ENCODE peak calls at places on chromosomes 2 and 18, in eight cellular contexts. Q is HepG2, D is endothelial cell of umbilical vein, K is uterus, A is IMR-90, N is upper lobe of left lung, V is ovary, P is A549. L is an unnamed sample.

GRCh38 chr2:179805001-179805400 is 56.4 kb downstream of the ZNF385B start:
- DNase-seq in Q (no peak), D (no peak), K (no peak), A (no peak), N (no peak), V (no peak), P (no peak), L (no peak)

GRCh38 chr18:46915800-46916550 is 1.3 kb downstream of the PIAS2 start:
- DNase-seq in Q (no peak), D (no peak), K (no peak), A (peak), N (no peak), V (no peak), P (no peak), L (no peak)

GRCh38 chr2:20444113-20444992 is 2.5 kb upstream of the RHOB start:
- DNase-seq in Q (no peak), D (peak), K (peak), A (no peak), N (peak), V (no peak), P (peak), L (peak)

GRCh38 chr2:237327191-237327590 is 86.8 kb downstream of the COL6A3 start:
- DNase-seq in Q (no peak), D (no peak), K (no peak), A (no peak), N (no peak), V (no peak), P (no peak), L (no peak)

GRCh38 chr18:63879684-63880083 is 7.8 kb upstream of the SERPINB2 start:
- DNase-seq in Q (no peak), D (peak), K (no peak), A (peak), N (no peak), V (no peak), P (no peak), L (no peak)

GRCh38 chr18:30376515-30376914 is 666.0 kb downstream of the DSC3 start:
- DNase-seq in Q (peak), D (no peak), K (no peak), A (no peak), N (no peak), V (no peak), P (peak), L (no peak)

GRCh38 chr2:63078852-63079606 is 28.4 kb downstream of the OTX1 start:
- DNase-seq in Q (peak), D (peak), K (no peak), A (no peak), N (no peak), V (no peak), P (peak), L (no peak)

GRCh38 chr18:48868468-48869466 is 82.0 kb downstream of the SMAD7 start:
- DNase-seq in Q (peak), D (no peak), K (no peak), A (peak), N (peak), V (no peak), P (peak), L (no peak)

GRCh38 chr2:10329880-10330699 is 27.4 kb downstream of the HPCAL1 start:
- DNase-seq in Q (peak), D (peak), K (no peak), A (peak), N (no peak), V (no peak), P (peak), L (no peak)

GRCh38 chr2:46014911-46015654 is 282.1 kb upstream of the EPAS1 start:
- DNase-seq in Q (no peak), D (peak), K (no peak), A (no peak), N (no peak), V (no peak), P (no peak), L (no peak)

GRCh38 chr18:42404151-42404550 is 449.1 kb downstream of the PIK3C3 start:
- DNase-seq in Q (no peak), D (no peak), K (no peak), A (no peak), N (no peak), V (no peak), P (no peak), L (no peak)

GRCh38 chr18:42412896-42413295 is 457.9 kb downstream of the PIK3C3 start:
- DNase-seq in Q (peak), D (no peak), K (no peak), A (no peak), N (no peak), V (no peak), P (peak), L (no peak)

GRCh38 chr18:42412281-42412680 is 457.2 kb downstream of the PIK3C3 start:
- DNase-seq in Q (no peak), D (no peak), K (no peak), A (no peak), N (no peak), V (no peak), P (no peak), L (no peak)

GRCh38 chr18:42413870-42414269 is 458.8 kb downstream of the PIK3C3 start:
- DNase-seq in Q (no peak), D (no peak), K (no peak), A (no peak), N (no peak), V (no peak), P (peak), L (no peak)

DNA sequence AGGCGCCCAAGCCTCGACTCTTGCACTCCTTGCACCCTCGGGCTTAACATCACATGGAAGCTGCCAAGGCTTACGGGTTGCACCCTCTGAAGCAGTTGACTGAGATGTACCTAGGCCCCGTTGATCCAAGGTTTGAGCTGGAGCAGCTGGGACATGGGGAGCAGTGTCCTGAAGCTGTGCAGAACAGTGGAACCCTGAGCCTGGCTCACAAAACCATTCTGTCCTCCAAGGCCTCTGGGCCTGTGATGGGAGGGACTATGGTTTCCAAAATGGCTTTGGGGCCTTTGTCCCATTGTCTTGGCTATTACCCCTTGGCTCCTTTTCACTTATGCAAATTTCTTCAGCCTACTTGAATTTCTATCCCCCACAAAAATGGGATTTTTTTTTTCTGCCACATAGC is 454.0 kb downstream of the PIK3C3 start:
- DNase-seq in Q (no peak), D (no peak), K (no peak), A (no peak), N (no peak), V (no peak), P (no peak), L (no peak)
- H3K4me3 ChIP-seq in Q (no peak), D (no peak), K (no peak), A (no peak), N (no peak), V (no peak), P (no peak), L (no peak)

DNA sequence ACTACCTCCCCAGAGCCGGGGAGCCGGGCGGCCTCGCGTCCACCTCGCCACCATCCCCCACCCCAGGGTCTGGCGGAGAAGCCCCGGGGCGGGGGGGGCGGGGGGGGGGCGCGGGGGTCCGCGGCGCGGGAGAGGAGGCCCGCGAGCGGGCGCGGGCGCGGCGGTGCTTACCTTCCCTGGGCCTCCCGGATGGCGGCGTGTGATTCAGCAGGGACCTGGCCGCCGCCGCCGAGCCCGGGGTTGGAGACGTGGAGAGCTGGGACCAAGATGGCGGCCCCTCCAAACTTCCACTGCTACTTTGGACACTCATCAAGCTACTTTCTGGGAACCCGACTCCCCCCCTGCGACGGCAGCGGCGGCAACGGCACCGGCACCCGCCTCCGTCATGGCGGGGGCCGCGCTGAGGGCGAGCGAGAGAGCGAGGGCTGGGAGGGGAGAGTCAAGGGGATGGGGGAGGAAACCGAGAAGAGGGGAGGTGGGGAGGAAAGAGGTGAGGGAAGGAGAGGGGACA is 519 bp downstream of the TLK1 start:
- DNase-seq in Q (peak), D (peak), K (peak), A (peak), N (peak), V (peak), P (peak), L (peak)
- TF ChIP-seq POLR2A in Q (no peak), D (no peak), K (no peak), A (no peak), N (no peak), V (no peak), P (no peak), L (no peak)

GRCh38 chr18:32380559-32380958 is 90.1 kb downstream of the GAREM1 start:
- DNase-seq in Q (no peak), D (no peak), K (no peak), A (no peak), N (no peak), V (no peak), P (no peak), L (no peak)
- TF ChIP-seq CTCF in Q (no peak), D (no peak), K (no peak), A (no peak), N (no peak), V (no peak), P (no peak), L (no peak)

GRCh38 chr2:28397043-28397381 is 4.4 kb downstream of the FOSL2 start:
- DNase-seq in Q (no peak), D (no peak), K (no peak), A (no peak), N (no peak), V (no peak), P (no peak), L (no peak)

GRCh38 chr2:28394331-28394877 is 1.7 kb downstream of the FOSL2 start:
- DNase-seq in Q (no peak), D (peak), K (peak), A (peak), N (peak), V (peak), P (peak), L (no peak)

GRCh38 chr2:28393115-28393836 is 618 bp downstream of the FOSL2 start:
- DNase-seq in Q (no peak), D (peak), K (peak), A (peak), N (peak), V (peak), P (peak), L (peak)

GRCh38 chr2:28394997-28395333 is 2.3 kb downstream of the FOSL2 start:
- DNase-seq in Q (no peak), D (no peak), K (no peak), A (no peak), N (no peak), V (no peak), P (no peak), L (no peak)

GRCh38 chr2:28395334-28396061 is 2.8 kb downstream of the FOSL2 start:
- DNase-seq in Q (no peak), D (peak), K (peak), A (peak), N (peak), V (peak), P (peak), L (peak)
- H3K4me3 ChIP-seq in Q (peak), D (peak), K (peak), A (peak), N (peak), V (peak), P (peak), L (peak)

GRCh38 chr2:135531231-135532197 is at the start of gene R3HDM1:
- DNase-seq in Q (peak), D (peak), K (peak), A (peak), N (peak), V (peak), P (peak), L (peak)
- TF ChIP-seq POLR2A in Q (peak), D (peak), K (peak), A (no peak), N (no peak), V (no peak), P (peak), L (no peak)

DNA sequence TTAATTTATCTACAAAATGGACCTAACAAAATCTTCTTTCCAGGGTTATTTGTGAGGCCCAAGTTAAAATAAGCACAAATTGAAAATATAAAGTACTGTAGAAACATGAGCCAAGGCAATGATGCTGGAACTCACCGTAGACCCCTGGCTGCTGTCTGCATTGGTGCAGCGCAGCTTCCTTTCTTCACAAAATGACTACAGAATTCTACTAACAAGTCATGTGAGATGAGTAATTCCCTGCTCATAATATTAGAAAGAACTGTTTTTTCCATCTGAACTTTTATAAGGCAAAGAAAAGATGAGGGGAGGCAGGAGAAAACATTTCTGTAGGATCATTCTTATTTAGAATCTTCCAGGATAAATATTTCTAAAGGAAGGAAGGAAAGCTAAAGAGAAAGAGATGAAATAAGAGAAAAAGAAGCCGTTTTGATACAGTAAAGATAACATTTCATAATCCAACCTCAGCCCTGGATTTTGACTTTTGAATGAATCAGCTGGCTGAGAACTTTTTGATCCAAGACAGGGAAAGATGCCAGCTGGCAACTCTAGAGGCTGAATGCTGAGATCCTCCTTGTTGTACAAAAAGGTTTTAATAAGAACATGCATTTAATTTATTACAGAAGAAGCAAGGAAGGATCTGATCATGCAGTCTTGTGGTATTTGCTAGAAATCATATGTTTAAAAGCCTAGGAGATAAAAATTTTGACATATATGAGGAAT is 183.9 kb upstream of the KLHL14 start:
- DNase-seq in Q (no peak), D (peak), K (no peak), A (peak), N (no peak), V (no peak), P (no peak), L (no peak)
- TF ChIP-seq CTCF in Q (no peak), D (no peak), K (no peak), A (peak), N (no peak), V (no peak), P (no peak), L (no peak)